ENCODE peak calls at places on chromosomes 6 and 20, in four cellular contexts. B is Peyer's patch, C is fibroblast of lung, Q is psoas muscle. H is an unnamed sample. For H3K4me1 and H3K27me3, the result is how much of the 10 kb centered on the place peaks cover.

GRCh38 chr6:118134257-118134656 is 227.2 kb downstream of the SLC35F1 start:
- DNase-seq in B (no peak), C (peak), Q (no peak), H (no peak)

GRCh38 chr6:44041461-44042260 is 85.6 kb downstream of the MRPL14 start:
- DNase-seq in B (no peak), C (peak), Q (no peak), H (no peak)

GRCh38 chr6:35911871-35912653 is 8.8 kb downstream of the SRPK1 start:
- DNase-seq in C (peak), Q (no peak), B (no peak), H (no peak)

GRCh38 chr6:33988121-33989015 is 157.5 kb downstream of the GRM4 start:
- DNase-seq in B (no peak), Q (no peak), C (no peak), H (no peak)

GRCh38 chr20:22368235-22368634 is 216.1 kb downstream of the FOXA2 start:
- DNase-seq in Q (no peak), B (no peak), C (no peak), H (no peak)

GRCh38 chr20:58128635-58129625 is 99.5 kb downstream of the ANKRD60 start:
- DNase-seq in C (no peak), B (no peak), Q (no peak), H (no peak)

GRCh38 chr6:41737591-41738130 is 2.3 kb upstream of the TFEB start:
- DNase-seq in Q (no peak), B (no peak), C (no peak), H (no peak)

GRCh38 chr20:59632426-59633113 is 28.2 kb downstream of the PHACTR3 start:
- DNase-seq in B (no peak), C (no peak), Q (no peak), H (no peak)

GRCh38 chr6:88683734-88684133 is 279.7 kb downstream of the RNGTT start:
- DNase-seq in B (no peak), Q (no peak), C (peak), H (no peak)

GRCh38 chr6:11869656-11870340 is 91.2 kb upstream of the ADTRP start:
- DNase-seq in C (peak), B (no peak), Q (no peak), H (no peak)

GRCh38 chr20:54189630-54190029 is 15.8 kb upstream of the CYP24A1 start:
- DNase-seq in B (no peak), C (no peak), Q (no peak), H (no peak)

GRCh38 chr20:21137078-21137477 is 11.2 kb downstream of the KIZ start:
- DNase-seq in C (no peak), Q (no peak), B (no peak), H (no peak)

GRCh38 chr6:111723412-111723970 is 117.8 kb upstream of the TRAF3IP2 start:
- DNase-seq in Q (no peak), B (no peak), C (peak), H (no peak)

GRCh38 chr20:20713244-20713765 is 861 bp upstream of the RALGAPA2 start:
- DNase-seq in Q (peak), C (no peak), B (no peak), H (no peak)

GRCh38 chr6:165663736-165664552 is 903 bp upstream of the PDE10A start:
- DNase-seq in C (peak), B (no peak), Q (no peak), H (no peak)

GRCh38 chr20:20399705-20400104 is 31.8 kb downstream of the INSM1 start:
- DNase-seq in B (no peak), Q (no peak), C (no peak), H (no peak)

GRCh38 chr20:35387334-35387733 is 24.4 kb downstream of the UQCC1 start:
- DNase-seq in C (peak), Q (no peak), B (no peak), H (no peak)

GRCh38 chr6:66900081-66900770 is 1193.2 kb upstream of the EYS start:
- DNase-seq in C (peak), B (no peak), Q (no peak), H (no peak)

GRCh38 chr6:57303931-57304681 is 13.3 kb upstream of the PRIM2 start:
- DNase-seq in C (peak), B (no peak), Q (no peak), H (no peak)

GRCh38 chr6:166366921-166367320 is 15.8 kb downstream of the MPC1 start:
- DNase-seq in Q (no peak), C (no peak), B (no peak), H (no peak)

GRCh38 chr20:35295674-35296073 is 3.4 kb upstream of the FAM83C start:
- DNase-seq in Q (no peak), C (no peak), B (no peak), H (no peak)

GRCh38 chr20:10774357-10774943 is 100.7 kb upstream of the JAG1 start:
- DNase-seq in C (no peak), Q (no peak), B (no peak), H (no peak)

GRCh38 chr6:69917834-69918233 is 51.5 kb downstream of the COL19A1 start:
- DNase-seq in B (no peak), Q (peak), C (peak), H (no peak)

GRCh38 chr20:37711987-37712961 is 18.4 kb downstream of the CTNNBL1 start:
- DNase-seq in C (no peak), Q (no peak), B (no peak), H (no peak)

GRCh38 chr6:8065519-8065911 is 1.3 kb upstream of the BLOC1S5 start:
- DNase-seq in Q (no peak), B (no peak), C (no peak), H (no peak)

GRCh38 chr20:54345301-54345724 is 130.1 kb upstream of the DOK5 start:
- DNase-seq in Q (no peak), C (peak), B (no peak), H (no peak)

GRCh38 chr20:33677991-33678431 is 3.8 kb upstream of the NECAB3 start:
- DNase-seq in B (no peak), C (no peak), Q (peak), H (no peak)

GRCh38 chr20:22578221-22579118 is 5.9 kb downstream of the FOXA2 start:
- DNase-seq in B (no peak), C (no peak), Q (no peak), H (no peak)

GRCh38 chr20:34579191-34579661 is 20.7 kb downstream of the MAP1LC3A start:
- DNase-seq in Q (peak), C (peak), B (no peak), H (no peak)

GRCh38 chr6:31690231-31691077 is 9.6 kb upstream of the LY6G5C start:
- DNase-seq in C (no peak), B (no peak), Q (no peak), H (no peak)

GRCh38 chr20:53711333-53712211 is 117.9 kb upstream of the ZNF217 start:
- DNase-seq in C (no peak), B (no peak), Q (no peak), H (no peak)

GRCh38 chr6:147949981-147950622 is 392.5 kb upstream of the SASH1 start:
- DNase-seq in Q (no peak), B (no peak), C (peak), H (no peak)

GRCh38 chr6:14454467-14454763 is 336.8 kb downstream of the CD83 start:
- DNase-seq in Q (no peak), B (peak), C (no peak), H (peak)

GRCh38 chr20:45359406-45360148 is 3.4 kb upstream of the SYS1 start:
- DNase-seq in B (no peak), Q (no peak), C (peak), H (no peak)

GRCh38 chr20:45363611-45364492 is 896 bp downstream of the SYS1 start:
- DNase-seq in Q (no peak), C (no peak), B (no peak), H (no peak)

GRCh38 chr20:45362804-45363610 is at the start of gene SYS1:
- DNase-seq in B (peak), Q (peak), C (peak), H (peak)

GRCh38 chr20:45359069-45359405 is 3.9 kb upstream of the SYS1 start:
- DNase-seq in B (no peak), C (peak), Q (peak), H (no peak)

GRCh38 chr20:45361794-45362193 is 1.2 kb upstream of the SYS1 start:
- DNase-seq in C (no peak), Q (no peak), B (no peak), H (no peak)
- H3K4me1 ChIP-seq in C (under half), Q (under half), B (half or more), H (under half)

DNA sequence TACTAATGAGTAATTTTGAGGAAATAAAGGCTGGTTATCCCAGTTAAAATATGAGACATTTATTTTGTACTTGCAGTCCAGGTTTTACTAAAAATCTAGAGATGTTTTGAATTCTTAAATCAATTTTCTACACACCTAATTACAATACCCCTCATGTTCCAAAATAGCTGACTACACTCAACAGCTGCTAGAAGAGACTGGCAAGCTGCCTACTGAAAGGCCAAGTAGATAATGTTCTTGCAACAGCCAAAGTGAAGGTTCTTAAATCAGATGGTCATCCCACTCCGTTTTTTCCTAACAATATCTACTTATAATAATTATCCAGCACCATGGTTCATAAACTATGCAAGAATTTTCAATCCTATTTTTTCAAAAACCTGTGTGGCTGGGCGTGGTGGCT is 69.0 kb downstream of the DTNBP1 start:
- DNase-seq in Q (no peak), B (no peak), C (peak), H (no peak)
- H3K27ac ChIP-seq in Q (peak), B (no peak), C (no peak), H (no peak)

DNA sequence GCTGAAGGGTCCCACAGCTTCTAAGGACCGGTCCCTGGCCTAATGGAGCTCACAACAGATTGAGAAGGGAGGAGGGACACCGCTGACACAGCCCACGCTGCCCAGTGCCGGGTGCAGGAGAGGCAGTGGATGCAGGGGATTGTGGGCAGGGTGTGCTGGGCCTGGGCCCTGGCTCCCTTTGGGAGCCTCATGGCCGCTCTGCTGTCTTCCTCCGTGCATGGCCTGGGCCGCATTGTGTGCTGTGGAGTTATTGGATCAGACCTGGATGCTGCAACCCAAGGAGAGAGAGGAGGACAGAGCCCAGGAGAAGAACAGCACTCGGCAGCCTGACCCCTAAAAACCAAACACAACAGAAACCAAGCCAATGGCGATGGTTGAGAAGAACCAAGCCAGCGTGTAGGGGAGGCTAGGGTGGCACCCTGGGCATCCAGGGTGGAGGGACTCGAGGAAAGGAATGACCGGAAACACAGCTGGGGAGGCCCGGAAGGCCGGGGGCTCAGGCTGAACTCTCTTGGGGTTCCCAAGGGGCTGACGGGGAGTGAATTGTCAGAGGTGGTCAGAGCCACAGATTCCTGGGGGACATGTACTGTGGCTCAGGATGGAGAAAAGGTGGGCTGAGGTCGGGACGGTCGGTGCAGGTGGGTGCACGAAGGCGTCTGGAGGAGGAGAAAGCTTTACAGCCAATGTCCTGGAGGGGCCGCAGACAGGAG is 41.0 kb downstream of the ERMARD start:
- DNase-seq in Q (no peak), C (no peak), B (no peak), H (no peak)
- H3K27me3 ChIP-seq in Q (under half), C (under half), B (under half), H (under half)

DNA sequence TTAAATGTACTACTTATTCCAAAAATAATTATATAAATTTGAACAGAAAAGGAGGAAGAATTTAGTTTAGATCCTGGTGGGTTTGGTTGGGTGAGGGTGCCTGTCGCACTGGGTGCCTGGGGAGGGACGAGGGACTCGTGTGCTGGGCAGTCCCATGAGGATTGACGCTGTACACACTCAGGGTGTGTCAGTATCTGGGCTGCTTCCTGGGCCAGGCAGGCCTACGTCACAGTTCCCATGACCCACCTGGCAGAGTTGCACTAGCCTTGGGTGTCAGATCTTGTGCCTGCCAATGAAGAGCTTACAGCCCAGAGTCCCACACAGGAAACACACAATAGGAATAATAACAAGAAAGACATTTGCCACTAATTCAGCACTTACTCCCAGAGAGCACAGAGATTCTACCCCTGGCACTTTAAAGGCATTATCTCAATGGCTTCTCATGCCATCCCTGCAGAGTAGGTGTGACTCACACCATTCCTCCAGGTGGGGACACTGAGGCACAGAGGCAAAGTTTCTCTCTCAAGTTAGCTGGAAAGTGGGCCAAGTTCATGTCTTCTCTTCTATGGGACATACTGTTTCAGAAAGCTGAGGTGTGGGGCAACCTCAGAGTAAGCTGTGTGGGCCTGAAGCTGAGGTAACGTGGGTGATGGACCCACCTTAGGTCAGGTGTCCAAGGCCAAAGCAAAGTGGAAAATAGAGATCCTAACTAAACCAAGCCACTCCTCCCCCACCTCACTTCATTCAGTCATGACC is 1.3 kb upstream of the SDCBP2 start:
- DNase-seq in B (peak), C (no peak), Q (peak), H (peak)
- H3K4me1 ChIP-seq in B (under half), C (under half), Q (half or more), H (under half)

GRCh38 chr6:17945575-17945974 is 41.9 kb downstream of the KIF13A start:
- DNase-seq in C (no peak), B (no peak), Q (no peak), H (no peak)
- H3K27ac ChIP-seq in C (no peak), B (no peak), Q (no peak), H (no peak)

GRCh38 chr6:167479967-167480653 is 155.2 kb downstream of the TTLL2 start:
- DNase-seq in C (no peak), Q (no peak), B (no peak), H (no peak)

GRCh38 chr6:167481527-167481926 is 156.6 kb downstream of the TTLL2 start:
- DNase-seq in C (no peak), Q (no peak), B (no peak), H (no peak)

GRCh38 chr6:167487706-167488664 is 163.1 kb downstream of the TTLL2 start:
- DNase-seq in B (no peak), C (no peak), Q (no peak), H (no peak)

DNA sequence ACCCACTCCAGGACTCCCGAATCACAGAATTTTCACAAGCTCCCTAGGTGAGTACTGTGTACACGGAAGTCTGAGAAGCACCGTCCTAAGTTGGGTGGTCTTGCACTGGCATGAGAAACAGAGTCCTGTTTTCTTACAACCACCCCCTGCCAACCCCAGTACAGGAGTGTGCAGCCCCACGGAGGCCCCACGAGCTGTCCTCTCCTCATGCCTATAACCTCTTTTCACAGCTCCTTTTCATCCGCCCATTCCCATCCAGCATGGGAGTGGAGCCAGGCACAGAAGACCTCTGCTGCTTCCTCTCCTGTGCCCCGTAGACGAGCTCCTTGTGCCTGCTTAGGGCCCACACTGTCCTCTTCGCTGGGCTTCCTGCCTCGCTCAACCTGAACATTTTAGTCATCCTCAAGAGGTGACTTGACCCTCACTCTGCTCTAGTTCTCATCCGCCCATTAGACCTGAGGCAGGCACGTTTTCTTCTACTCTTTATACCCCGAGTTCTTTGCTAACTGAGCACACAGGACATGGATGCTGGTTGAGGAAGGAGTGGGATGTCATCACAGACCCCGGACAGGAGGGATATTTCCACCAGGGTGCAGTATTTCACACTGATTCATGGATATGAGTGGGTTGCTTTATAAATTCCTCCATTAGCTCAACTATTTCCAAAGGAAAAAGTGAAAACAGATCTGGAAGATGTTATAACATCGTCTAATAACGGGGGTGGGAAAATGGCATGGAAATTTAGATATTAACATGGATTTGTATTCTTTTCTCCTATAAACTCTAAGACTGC is 160.5 kb downstream of the TTLL2 start:
- DNase-seq in Q (no peak), C (peak), B (no peak), H (no peak)
- H3K27me3 ChIP-seq in Q (under half), C (under half), B (under half), H (under half)

H was measured in CD8-positive, alpha-beta memory T cell.